ENCODE peak calls at places on chromosome 4, in six cellular contexts. One of them, this sample, is unnamed.

GRCh38 chr4:85807247-85807915 is 332.4 kb downstream of the ARHGAP24 start:
- DNase-seq in right lobe of liver: no peak
- DNase-seq in GM12865: no peak
- DNase-seq in neural crest cell: no peak
- DNase-seq in heart left ventricle: peak
- DNase-seq in AG09319: no peak
- DNase-seq in this sample: no peak

GRCh38 chr4:115678425-115678941 is 565.1 kb upstream of the NDST4 start:
- DNase-seq in right lobe of liver: no peak
- DNase-seq in GM12865: no peak
- DNase-seq in neural crest cell: no peak
- DNase-seq in heart left ventricle: no peak
- DNase-seq in AG09319: no peak
- DNase-seq in this sample: no peak

GRCh38 chr4:146155152-146155724 is 20.3 kb upstream of the LSM6 start:
- DNase-seq in right lobe of liver: no peak
- DNase-seq in GM12865: no peak
- DNase-seq in neural crest cell: no peak
- DNase-seq in heart left ventricle: no peak
- DNase-seq in AG09319: no peak
- DNase-seq in this sample: no peak

GRCh38 chr4:57220734-57221133 is 110.5 kb upstream of the IGFBP7 start:
- DNase-seq in right lobe of liver: no peak
- DNase-seq in GM12865: no peak
- DNase-seq in neural crest cell: no peak
- DNase-seq in heart left ventricle: no peak
- DNase-seq in AG09319: no peak
- DNase-seq in this sample: no peak

GRCh38 chr4:171025776-171026175 is 787.4 kb upstream of the GALNTL6 start:
- DNase-seq in right lobe of liver: no peak
- DNase-seq in GM12865: no peak
- DNase-seq in neural crest cell: no peak
- DNase-seq in heart left ventricle: no peak
- DNase-seq in AG09319: no peak
- DNase-seq in this sample: peak

GRCh38 chr4:54800831-54801530 is 143.2 kb downstream of the KIT start:
- DNase-seq in right lobe of liver: no peak
- DNase-seq in GM12865: no peak
- DNase-seq in neural crest cell: no peak
- DNase-seq in heart left ventricle: no peak
- DNase-seq in AG09319: no peak
- DNase-seq in this sample: no peak

GRCh38 chr4:74570095-74570494 is 125.2 kb downstream of the AREG start:
- DNase-seq in right lobe of liver: no peak
- DNase-seq in GM12865: no peak
- DNase-seq in neural crest cell: no peak
- DNase-seq in heart left ventricle: no peak
- DNase-seq in AG09319: no peak
- DNase-seq in this sample: no peak

GRCh38 chr4:88017516-88018302 is 10.3 kb downstream of the PKD2 start:
- DNase-seq in right lobe of liver: no peak
- DNase-seq in GM12865: no peak
- DNase-seq in neural crest cell: no peak
- DNase-seq in heart left ventricle: no peak
- DNase-seq in AG09319: peak
- DNase-seq in this sample: peak

GRCh38 chr4:147078875-147079658 is 133.4 kb upstream of the TTC29 start:
- DNase-seq in right lobe of liver: no peak
- DNase-seq in GM12865: no peak
- DNase-seq in neural crest cell: no peak
- DNase-seq in heart left ventricle: peak
- DNase-seq in AG09319: no peak
- DNase-seq in this sample: no peak

GRCh38 chr4:149933883-149934282 is 118.2 kb upstream of the IQCM start:
- DNase-seq in right lobe of liver: no peak
- DNase-seq in GM12865: no peak
- DNase-seq in neural crest cell: no peak
- DNase-seq in heart left ventricle: no peak
- DNase-seq in AG09319: no peak
- DNase-seq in this sample: no peak

GRCh38 chr4:148444296-148445070 is 2.3 kb upstream of the NR3C2 start:
- DNase-seq in right lobe of liver: peak
- DNase-seq in GM12865: peak
- DNase-seq in neural crest cell: peak
- DNase-seq in heart left ventricle: peak
- DNase-seq in AG09319: no peak
- DNase-seq in this sample: no peak

GRCh38 chr4:182144621-182145359 is 98.4 kb upstream of the TENM3 start:
- DNase-seq in right lobe of liver: no peak
- DNase-seq in GM12865: peak
- DNase-seq in neural crest cell: peak
- DNase-seq in heart left ventricle: no peak
- DNase-seq in AG09319: no peak
- DNase-seq in this sample: peak

GRCh38 chr4:8836664-8837171 is 34.9 kb downstream of the HMX1 start:
- DNase-seq in right lobe of liver: peak
- DNase-seq in GM12865: no peak
- DNase-seq in neural crest cell: no peak
- DNase-seq in heart left ventricle: peak
- DNase-seq in AG09319: no peak
- DNase-seq in this sample: no peak

GRCh38 chr4:80150387-80151173 is 46.7 kb upstream of the PRDM8 start:
- DNase-seq in right lobe of liver: no peak
- DNase-seq in GM12865: no peak
- DNase-seq in neural crest cell: no peak
- DNase-seq in heart left ventricle: no peak
- DNase-seq in AG09319: no peak
- DNase-seq in this sample: no peak

GRCh38 chr4:154709550-154709949 is 34.2 kb upstream of the LRAT start:
- DNase-seq in right lobe of liver: no peak
- DNase-seq in GM12865: no peak
- DNase-seq in neural crest cell: no peak
- DNase-seq in heart left ventricle: no peak
- DNase-seq in AG09319: no peak
- DNase-seq in this sample: no peak

GRCh38 chr4:74033721-74034120 is 4.8 kb downstream of the CXCL3 start:
- DNase-seq in right lobe of liver: no peak
- DNase-seq in GM12865: no peak
- DNase-seq in neural crest cell: no peak
- DNase-seq in heart left ventricle: no peak
- DNase-seq in AG09319: no peak
- DNase-seq in this sample: peak

GRCh38 chr4:101033986-101034385 is 313.3 kb downstream of the PPP3CA start:
- DNase-seq in right lobe of liver: no peak
- DNase-seq in GM12865: no peak
- DNase-seq in neural crest cell: no peak
- DNase-seq in heart left ventricle: no peak
- DNase-seq in AG09319: no peak
- DNase-seq in this sample: no peak
- TF ChIP-seq CTCF in right lobe of liver: no peak
- TF ChIP-seq CTCF in GM12865: no peak
- TF ChIP-seq CTCF in neural crest cell: no peak
- TF ChIP-seq CTCF in heart left ventricle: no peak
- TF ChIP-seq CTCF in AG09319: no peak
- TF ChIP-seq CTCF in this sample: no peak

GRCh38 chr4:25155957-25156356 is 4.3 kb downstream of the SEPSECS start:
- DNase-seq in right lobe of liver: no peak
- DNase-seq in GM12865: no peak
- DNase-seq in neural crest cell: no peak
- DNase-seq in heart left ventricle: no peak
- DNase-seq in AG09319: no peak
- DNase-seq in this sample: no peak
- TF ChIP-seq CTCF in right lobe of liver: no peak
- TF ChIP-seq CTCF in GM12865: no peak
- TF ChIP-seq CTCF in neural crest cell: no peak
- TF ChIP-seq CTCF in heart left ventricle: no peak
- TF ChIP-seq CTCF in AG09319: no peak
- TF ChIP-seq CTCF in this sample: no peak

GRCh38 chr4:77202491-77202890 is 45.5 kb downstream of the CCNG2 start:
- DNase-seq in right lobe of liver: no peak
- DNase-seq in GM12865: no peak
- DNase-seq in neural crest cell: no peak
- DNase-seq in heart left ventricle: no peak
- DNase-seq in AG09319: no peak
- DNase-seq in this sample: peak

GRCh38 chr4:77201857-77202256 is 44.9 kb downstream of the CCNG2 start:
- DNase-seq in right lobe of liver: no peak
- DNase-seq in GM12865: no peak
- DNase-seq in neural crest cell: no peak
- DNase-seq in heart left ventricle: no peak
- DNase-seq in AG09319: no peak
- DNase-seq in this sample: peak

GRCh38 chr4:77201343-77201742 is 44.3 kb downstream of the CCNG2 start:
- DNase-seq in right lobe of liver: no peak
- DNase-seq in GM12865: no peak
- DNase-seq in neural crest cell: no peak
- DNase-seq in heart left ventricle: no peak
- DNase-seq in AG09319: no peak
- DNase-seq in this sample: peak

GRCh38 chr4:77199701-77200100 is 42.7 kb downstream of the CCNG2 start:
- DNase-seq in right lobe of liver: no peak
- DNase-seq in GM12865: no peak
- DNase-seq in neural crest cell: no peak
- DNase-seq in heart left ventricle: no peak
- DNase-seq in AG09319: no peak
- DNase-seq in this sample: no peak

DNA sequence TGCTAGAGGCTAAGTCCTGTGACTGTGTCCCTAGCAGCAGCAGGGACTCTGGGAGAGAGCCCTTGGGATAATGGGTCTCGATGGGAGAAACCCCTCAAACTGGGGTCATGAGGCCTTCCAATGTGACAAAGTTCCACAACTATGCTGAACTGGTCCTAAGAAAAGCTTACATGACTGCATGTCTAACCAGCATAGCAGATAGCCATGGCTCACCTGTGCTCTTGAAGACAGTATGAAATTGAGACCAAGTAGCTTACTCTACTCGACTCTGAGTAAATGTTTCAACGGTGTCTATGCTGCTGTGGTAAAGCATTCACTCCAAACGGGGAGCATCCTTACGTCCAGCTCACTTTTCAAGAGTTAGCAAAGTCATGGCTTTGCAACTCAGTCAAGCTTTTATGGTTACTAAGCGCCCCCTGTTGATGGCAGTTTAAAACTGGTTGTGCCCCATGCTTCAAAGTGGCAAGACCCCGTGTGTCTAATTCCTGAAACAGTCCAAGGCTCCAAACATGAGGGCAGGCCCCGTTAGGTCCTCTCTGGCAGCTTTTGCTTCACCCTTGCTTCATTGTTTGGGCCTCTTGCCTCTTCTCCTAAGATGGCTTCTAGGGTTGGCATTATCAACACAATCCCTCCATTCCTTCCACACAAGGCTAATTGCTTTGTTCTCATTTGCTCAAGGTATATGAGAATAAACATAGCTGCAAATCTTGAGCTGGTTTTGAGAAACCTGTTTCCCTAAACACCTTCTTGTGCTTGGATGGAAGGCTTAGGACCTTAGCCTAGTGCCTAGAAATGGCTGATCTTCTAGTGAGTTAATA is 46.6 kb downstream of the CCNG2 start:
- DNase-seq in right lobe of liver: peak
- DNase-seq in GM12865: peak
- DNase-seq in neural crest cell: peak
- DNase-seq in heart left ventricle: peak
- DNase-seq in AG09319: peak
- DNase-seq in this sample: peak
- TF ChIP-seq CTCF in right lobe of liver: peak
- TF ChIP-seq CTCF in GM12865: peak
- TF ChIP-seq CTCF in neural crest cell: peak
- TF ChIP-seq CTCF in heart left ventricle: peak
- TF ChIP-seq CTCF in AG09319: peak
- TF ChIP-seq CTCF in this sample: no peak

DNA sequence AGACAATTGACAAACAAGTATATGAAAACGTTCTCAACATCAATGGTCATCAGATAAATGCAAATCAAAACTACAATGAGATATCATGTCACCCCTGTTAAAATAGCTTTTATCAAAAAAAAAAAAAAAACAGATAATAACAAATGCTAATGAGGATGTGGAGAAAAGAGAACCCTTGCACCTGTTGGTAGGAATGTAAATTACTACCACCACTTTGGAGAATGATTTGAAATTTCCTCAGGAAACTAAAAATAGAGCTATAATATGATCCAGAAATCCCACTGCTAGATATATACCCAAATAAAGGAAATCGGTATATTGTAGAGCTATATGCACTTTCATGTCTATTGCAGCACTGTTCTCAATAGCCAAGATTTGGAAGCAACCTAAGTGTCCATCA is 470.6 kb upstream of the FSTL5 start:
- DNase-seq in right lobe of liver: no peak
- DNase-seq in GM12865: no peak
- DNase-seq in neural crest cell: no peak
- DNase-seq in heart left ventricle: no peak
- DNase-seq in AG09319: no peak
- DNase-seq in this sample: no peak
- TF ChIP-seq CTCF in right lobe of liver: no peak
- TF ChIP-seq CTCF in GM12865: no peak
- TF ChIP-seq CTCF in neural crest cell: peak
- TF ChIP-seq CTCF in heart left ventricle: no peak
- TF ChIP-seq CTCF in AG09319: no peak
- TF ChIP-seq CTCF in this sample: no peak

GRCh38 chr4:31327031-31327430 is 606.9 kb downstream of the PCDH7 start:
- DNase-seq in right lobe of liver: no peak
- DNase-seq in GM12865: no peak
- DNase-seq in neural crest cell: no peak
- DNase-seq in heart left ventricle: no peak
- DNase-seq in AG09319: no peak
- DNase-seq in this sample: no peak

GRCh38 chr4:31325300-31325699 is 605.1 kb downstream of the PCDH7 start:
- DNase-seq in right lobe of liver: no peak
- DNase-seq in GM12865: no peak
- DNase-seq in neural crest cell: no peak
- DNase-seq in heart left ventricle: no peak
- DNase-seq in AG09319: no peak
- DNase-seq in this sample: no peak

GRCh38 chr4:31328921-31329320 is 608.8 kb downstream of the PCDH7 start:
- DNase-seq in right lobe of liver: no peak
- DNase-seq in GM12865: no peak
- DNase-seq in neural crest cell: no peak
- DNase-seq in heart left ventricle: no peak
- DNase-seq in AG09319: no peak
- DNase-seq in this sample: no peak

GRCh38 chr4:31324814-31325213 is 604.6 kb downstream of the PCDH7 start:
- DNase-seq in right lobe of liver: no peak
- DNase-seq in GM12865: no peak
- DNase-seq in neural crest cell: no peak
- DNase-seq in heart left ventricle: no peak
- DNase-seq in AG09319: no peak
- DNase-seq in this sample: no peak
- TF ChIP-seq CTCF in right lobe of liver: no peak
- TF ChIP-seq CTCF in GM12865: no peak
- TF ChIP-seq CTCF in neural crest cell: no peak
- TF ChIP-seq CTCF in heart left ventricle: no peak
- TF ChIP-seq CTCF in AG09319: no peak
- TF ChIP-seq CTCF in this sample: no peak